ENCODE peak calls at places on chromosome 21, in six cellular contexts. K is H9, C is HFF-Myc, H is A549, X is fibroblast of pulmonary artery, I is IMR-90. U is an unnamed sample.

GRCh38 chr21:14942801-14943490 is 121.9 kb downstream of the NRIP1 start:
- DNase-seq in K (no peak), C (no peak), H (no peak), X (peak; percentile 63), I (peak; percentile 69), U (peak; percentile 19)

GRCh38 chr21:45836694-45837670 is 144.6 kb upstream of the COL6A1 start:
- DNase-seq in K (peak; percentile 26), C (no peak), H (no peak), X (no peak), I (no peak), U (peak; percentile 19)

GRCh38 chr21:46314441-46315020 is 9.1 kb downstream of the C21orf58 start:
- DNase-seq in K (no peak), C (no peak), H (no peak), X (no peak), I (no peak), U (no peak)

GRCh38 chr21:21682172-21682571 is 684.0 kb downstream of the NCAM2 start:
- DNase-seq in K (no peak), C (peak; percentile 12), H (no peak), X (peak; percentile 33), I (peak; percentile 47), U (peak; percentile 16)

GRCh38 chr21:28342229-28342810 is 650.4 kb downstream of the LTN1 start:
- DNase-seq in K (no peak), C (no peak), H (no peak), X (peak; percentile 5), I (no peak), U (no peak)

GRCh38 chr21:38769253-38769780 is 36.4 kb upstream of the ETS2 start:
- DNase-seq in K (no peak), C (no peak), H (no peak), X (peak; percentile 39), I (peak; percentile 94), U (no peak)

GRCh38 chr21:44987301-44987885 is 47.6 kb downstream of the SLX9 start:
- DNase-seq in K (no peak), C (no peak), H (no peak), X (no peak), I (no peak), U (no peak)

GRCh38 chr21:33940846-33941245 is 25.2 kb upstream of the ATP5PO start:
- DNase-seq in K (no peak), C (no peak), H (no peak), X (peak; percentile 54), I (peak; percentile 48), U (peak; percentile 37)

GRCh38 chr21:15063081-15063820 is 1.5 kb downstream of the NRIP1 start:
- DNase-seq in K (no peak), C (no peak), H (no peak), X (peak; percentile 24), I (peak; percentile 18), U (peak; percentile 22)

GRCh38 chr21:46634966-46635323 is 529 bp upstream of the PRMT2 start:
- DNase-seq in K (no peak), C (peak; percentile 66), H (peak; percentile 31), X (peak; percentile 88), I (peak; percentile 87), U (peak; percentile 91)

GRCh38 chr21:45454081-45454923 is 49.3 kb downstream of the COL18A1 start:
- DNase-seq in K (no peak), C (no peak), H (no peak), X (no peak), I (no peak), U (peak; percentile 42)

GRCh38 chr21:15749868-15750174 is 20.0 kb downstream of the USP25 start:
- DNase-seq in K (no peak), C (no peak), H (no peak), X (peak; percentile 44), I (peak; percentile 18), U (no peak)

GRCh38 chr21:46620846-46621245 is 14.6 kb upstream of the PRMT2 start:
- DNase-seq in K (no peak), C (no peak), H (no peak), X (no peak), I (no peak), U (no peak)

GRCh38 chr21:35968564-35968963 is 91.8 kb downstream of the SETD4 start:
- DNase-seq in K (no peak), C (no peak), H (no peak), X (no peak), I (no peak), U (no peak)
- TF ChIP-seq CTCF in K (no peak), C (no peak), H (no peak), X (no peak), I (no peak), U (no peak)

DNA sequence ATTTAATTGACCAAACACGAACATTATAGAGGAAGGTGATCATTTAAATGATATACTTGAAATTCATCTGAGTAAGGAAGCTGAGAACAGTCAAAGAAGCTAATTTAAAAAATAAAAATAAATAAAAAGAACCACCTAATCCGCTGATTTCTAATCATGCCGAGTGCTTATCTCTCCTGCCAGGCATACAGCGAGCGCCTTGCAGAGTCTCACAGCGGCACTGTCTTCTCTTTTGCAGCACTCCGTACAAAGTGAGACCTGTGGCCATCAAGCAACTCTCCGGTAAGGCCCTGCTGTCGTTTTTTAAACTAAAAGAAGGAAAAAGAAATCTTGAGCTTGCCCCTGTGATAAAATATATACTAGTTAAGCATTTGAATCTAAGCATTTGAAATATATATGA is 45.3 kb downstream of the PDE9A start:
- DNase-seq in K (no peak), C (no peak), H (no peak), X (no peak), I (no peak), U (no peak)
- TF ChIP-seq CTCF in K (no peak), C (no peak), H (no peak), X (no peak), I (no peak), U (no peak)

GRCh38 chr21:25313891-25314646 is 293.2 kb downstream of the MRPL39 start:
- DNase-seq in K (no peak), C (no peak), H (no peak), X (peak; percentile 67), I (peak; percentile 67), U (no peak)
- TF ChIP-seq CTCF in K (peak; percentile 30), C (no peak), H (no peak), X (peak; percentile 46), I (peak; percentile 68), U (peak; percentile 28)

GRCh38 chr21:32192291-32192690 is 86.6 kb downstream of the MIS18A start:
- DNase-seq in K (no peak), C (no peak), H (no peak), X (no peak), I (no peak), U (no peak)

GRCh38 chr21:32193066-32193465 is 85.8 kb downstream of the MIS18A start:
- DNase-seq in K (no peak), C (no peak), H (no peak), X (no peak), I (no peak), U (no peak)

GRCh38 chr21:32189688-32190483 is 89.0 kb downstream of the MIS18A start:
- DNase-seq in K (no peak), C (no peak), H (no peak), X (no peak), I (no peak), U (no peak)

GRCh38 chr21:32186843-32187242 is 92.0 kb downstream of the MIS18A start:
- DNase-seq in K (no peak), C (no peak), H (no peak), X (no peak), I (no peak), U (no peak)

GRCh38 chr21:32190491-32191144 is 88.2 kb downstream of the MIS18A start:
- DNase-seq in K (no peak), C (no peak), H (no peak), X (no peak), I (no peak), U (no peak)
- TF ChIP-seq CTCF in K (no peak), C (no peak), H (no peak), X (no peak), I (no peak), U (no peak)

DNA sequence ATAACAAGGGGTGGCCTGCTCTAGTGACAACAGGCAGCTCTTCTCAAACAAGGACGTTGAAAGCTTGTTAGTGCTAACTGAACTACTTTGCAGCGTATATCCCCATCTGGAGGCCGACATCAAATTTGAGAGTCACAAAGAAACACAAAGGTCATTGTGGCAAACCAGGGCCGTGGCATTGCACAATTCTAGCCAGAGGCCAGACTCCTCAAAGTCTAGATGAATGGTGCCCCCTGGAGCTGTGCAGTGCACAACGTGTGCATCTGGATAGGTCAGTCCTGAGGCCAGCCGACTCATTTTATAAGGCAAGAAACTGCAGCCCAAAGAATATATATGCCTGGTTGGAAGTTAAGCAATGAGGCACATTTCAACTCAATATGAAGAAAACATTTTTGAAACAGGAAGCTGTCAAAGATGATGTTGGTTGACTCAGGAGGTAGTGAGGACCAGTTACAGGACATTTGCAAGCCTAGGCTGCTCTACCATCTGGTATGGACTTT is 459.3 kb upstream of the RUNX1 start:
- DNase-seq in K (peak; percentile 56), C (peak; percentile 44), H (no peak), X (peak; percentile 91), I (peak; percentile 65), U (peak; percentile 95)
- TF ChIP-seq CTCF in K (peak; percentile 56), C (peak; percentile 46), H (no peak), X (peak; percentile 47), I (peak; percentile 36), U (peak; percentile 41)

GRCh38 chr21:42301371-42302291 is 13.6 kb downstream of the TFF3 start:
- DNase-seq in K (no peak), C (no peak), H (no peak), X (no peak), I (no peak), U (no peak)
- TF ChIP-seq CTCF in K (no peak), C (no peak), H (no peak), X (no peak), I (no peak), U (no peak)

DNA sequence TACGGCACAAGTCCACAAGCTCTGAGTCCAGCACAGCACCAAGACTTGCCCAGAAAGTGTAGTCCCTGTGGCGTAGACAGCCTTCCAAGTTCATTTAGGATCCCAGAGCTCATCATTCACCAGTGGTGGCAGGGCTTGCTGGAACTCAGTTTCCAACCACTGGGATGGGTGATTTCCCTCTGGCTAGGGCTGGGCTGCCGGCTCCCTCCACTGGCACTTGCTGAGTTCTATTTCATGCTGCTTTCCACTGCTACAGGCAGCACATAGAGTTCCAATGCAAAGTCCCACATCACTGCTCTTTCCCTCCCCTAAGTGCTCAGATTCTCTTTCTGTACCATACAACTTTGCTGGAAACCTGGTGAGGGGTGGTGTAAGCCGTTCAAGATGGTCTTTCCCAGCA is 510.3 kb upstream of the TMPRSS15 start:
- DNase-seq in K (peak; percentile 38), C (no peak), H (no peak), X (no peak), I (no peak), U (no peak)
- TF ChIP-seq CTCF in K (peak; percentile 17), C (no peak), H (no peak), X (no peak), I (no peak), U (no peak)